ENCODE peak calls at places on chromosomes 6 and 20, in four cellular contexts. One of them, this sample, is unnamed.

GRCh38 chr6:148203281-148203925 is 139.2 kb upstream of the SASH1 start:
- DNase-seq in HEK293T: no peak
- DNase-seq in iris pigment epithelial cell: peak; percentile 65
- DNase-seq in non-pigmented ciliary epithelial cell: no peak
- DNase-seq in this sample: no peak

GRCh38 chr6:144390202-144390601 is 105.1 kb downstream of the UTRN start:
- DNase-seq in iris pigment epithelial cell: no peak
- DNase-seq in non-pigmented ciliary epithelial cell: no peak
- DNase-seq in HEK293T: no peak
- DNase-seq in this sample: no peak

GRCh38 chr6:14910692-14911547 is 334.9 kb upstream of the JARID2 start:
- DNase-seq in HEK293T: no peak
- DNase-seq in iris pigment epithelial cell: peak; percentile 26
- DNase-seq in non-pigmented ciliary epithelial cell: no peak
- DNase-seq in this sample: no peak

GRCh38 chr6:31927242-31927867 is at the start of gene C2:
- DNase-seq in HEK293T: no peak
- DNase-seq in iris pigment epithelial cell: no peak
- DNase-seq in non-pigmented ciliary epithelial cell: no peak
- DNase-seq in this sample: no peak

GRCh38 chr20:62523473-62524203 is 47.8 kb upstream of the GATA5 start:
- DNase-seq in HEK293T: no peak
- DNase-seq in iris pigment epithelial cell: no peak
- DNase-seq in non-pigmented ciliary epithelial cell: no peak
- DNase-seq in this sample: peak; percentile 92

GRCh38 chr6:168272379-168273011 is 47.1 kb downstream of the DACT2 start:
- DNase-seq in non-pigmented ciliary epithelial cell: no peak
- DNase-seq in iris pigment epithelial cell: no peak
- DNase-seq in HEK293T: no peak
- DNase-seq in this sample: peak; percentile 80

GRCh38 chr6:31582230-31582601 is at the start of gene LTB:
- DNase-seq in non-pigmented ciliary epithelial cell: no peak
- DNase-seq in iris pigment epithelial cell: no peak
- DNase-seq in HEK293T: no peak
- DNase-seq in this sample: no peak

GRCh38 chr20:33640287-33640686 is 21.8 kb upstream of the C20orf144 start:
- DNase-seq in non-pigmented ciliary epithelial cell: no peak
- DNase-seq in HEK293T: no peak
- DNase-seq in iris pigment epithelial cell: peak; percentile 56
- DNase-seq in this sample: no peak

GRCh38 chr6:34305982-34306702 is 57.3 kb upstream of the SMIM29 start:
- DNase-seq in HEK293T: no peak
- DNase-seq in iris pigment epithelial cell: no peak
- DNase-seq in non-pigmented ciliary epithelial cell: no peak
- DNase-seq in this sample: no peak

GRCh38 chr6:7909323-7910276 is 988 bp downstream of the TXNDC5 start:
- DNase-seq in HEK293T: peak; percentile 75
- DNase-seq in non-pigmented ciliary epithelial cell: no peak
- DNase-seq in iris pigment epithelial cell: peak; percentile 29
- DNase-seq in this sample: peak; percentile 59

GRCh38 chr6:89371849-89372505 is 19.5 kb upstream of the UBE2J1 start:
- DNase-seq in iris pigment epithelial cell: peak; percentile 53
- DNase-seq in non-pigmented ciliary epithelial cell: no peak
- DNase-seq in HEK293T: peak; percentile 78
- DNase-seq in this sample: peak; percentile 80

GRCh38 chr6:157644043-157644810 is 178.8 kb upstream of the SNX9 start:
- DNase-seq in iris pigment epithelial cell: no peak
- DNase-seq in non-pigmented ciliary epithelial cell: no peak
- DNase-seq in HEK293T: no peak
- DNase-seq in this sample: no peak

GRCh38 chr6:67896476-67896875 is 738.6 kb upstream of the ADGRB3 start:
- DNase-seq in iris pigment epithelial cell: peak; percentile 29
- DNase-seq in HEK293T: no peak
- DNase-seq in non-pigmented ciliary epithelial cell: no peak
- DNase-seq in this sample: no peak

This sample was measured in erythroblast.